ENCODE peak calls at places on chromosomes 12 and 14, in seven cellular contexts. One of them, this sample, is unnamed. For H3K4me1, the result is how much of the 10 kb centered on the place peaks cover.

GRCh38 chr14:83347874-83348273 is 1814.2 kb upstream of the SEL1L start:
- DNase-seq in cardiac muscle cell: no peak
- DNase-seq in upper lobe of right lung: no peak
- DNase-seq in heart left ventricle: no peak
- DNase-seq in CD4-positive, CD25-positive, alpha-beta regulatory T cell: no peak
- DNase-seq in kidney: no peak
- DNase-seq in fibroblast of lung: peak
- DNase-seq in this sample: no peak

GRCh38 chr12:95790912-95791849 is 617 bp upstream of the NTN4 start:
- DNase-seq in upper lobe of right lung: peak
- DNase-seq in heart left ventricle: peak
- DNase-seq in fibroblast of lung: peak
- DNase-seq in cardiac muscle cell: peak
- DNase-seq in kidney: peak
- DNase-seq in CD4-positive, CD25-positive, alpha-beta regulatory T cell: no peak
- DNase-seq in this sample: peak

GRCh38 chr12:16524378-16524777 is 81.6 kb downstream of the LMO3 start:
- DNase-seq in upper lobe of right lung: no peak
- DNase-seq in kidney: no peak
- DNase-seq in CD4-positive, CD25-positive, alpha-beta regulatory T cell: no peak
- DNase-seq in cardiac muscle cell: no peak
- DNase-seq in fibroblast of lung: no peak
- DNase-seq in heart left ventricle: no peak
- DNase-seq in this sample: no peak

GRCh38 chr12:76720068-76720467 is 43.8 kb upstream of the ZDHHC17 start:
- DNase-seq in kidney: no peak
- DNase-seq in heart left ventricle: no peak
- DNase-seq in CD4-positive, CD25-positive, alpha-beta regulatory T cell: no peak
- DNase-seq in upper lobe of right lung: no peak
- DNase-seq in fibroblast of lung: peak
- DNase-seq in cardiac muscle cell: no peak
- DNase-seq in this sample: no peak

GRCh38 chr12:124217508-124217981 is 77.3 kb upstream of the RFLNA start:
- DNase-seq in heart left ventricle: no peak
- DNase-seq in cardiac muscle cell: no peak
- DNase-seq in fibroblast of lung: peak
- DNase-seq in CD4-positive, CD25-positive, alpha-beta regulatory T cell: no peak
- DNase-seq in upper lobe of right lung: no peak
- DNase-seq in kidney: no peak
- DNase-seq in this sample: no peak

GRCh38 chr12:132161046-132161781 is 17.0 kb downstream of the NOC4L start:
- DNase-seq in CD4-positive, CD25-positive, alpha-beta regulatory T cell: no peak
- DNase-seq in fibroblast of lung: peak
- DNase-seq in heart left ventricle: no peak
- DNase-seq in upper lobe of right lung: peak
- DNase-seq in kidney: peak
- DNase-seq in cardiac muscle cell: peak
- DNase-seq in this sample: no peak

GRCh38 chr12:56081393-56082347 is 1.7 kb downstream of the ERBB3 start:
- DNase-seq in upper lobe of right lung: no peak
- DNase-seq in cardiac muscle cell: no peak
- DNase-seq in CD4-positive, CD25-positive, alpha-beta regulatory T cell: no peak
- DNase-seq in kidney: no peak
- DNase-seq in fibroblast of lung: no peak
- DNase-seq in heart left ventricle: no peak
- DNase-seq in this sample: no peak

GRCh38 chr12:56862264-56862663 is 71.9 kb downstream of the SDR9C7 start:
- DNase-seq in upper lobe of right lung: no peak
- DNase-seq in fibroblast of lung: no peak
- DNase-seq in CD4-positive, CD25-positive, alpha-beta regulatory T cell: no peak
- DNase-seq in cardiac muscle cell: no peak
- DNase-seq in kidney: no peak
- DNase-seq in heart left ventricle: no peak
- DNase-seq in this sample: no peak

DNA sequence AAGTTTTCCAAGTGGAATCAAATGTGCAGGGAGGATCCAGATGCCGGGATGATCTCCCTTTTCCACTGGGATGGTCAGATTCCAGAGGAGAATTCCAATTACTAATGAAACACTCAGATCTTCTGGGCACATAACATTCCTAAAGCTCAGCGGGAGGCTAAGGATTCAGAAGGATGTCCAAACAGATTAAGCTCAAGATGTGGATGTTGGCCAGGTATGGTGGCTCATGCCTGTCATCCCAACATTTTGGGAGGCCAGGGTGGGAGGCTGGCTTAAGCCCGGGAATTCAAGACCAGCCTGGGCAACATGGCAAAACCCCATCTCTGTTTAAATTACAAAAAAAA is 62.0 kb upstream of the PNMA1 start:
- DNase-seq in fibroblast of lung: peak
- DNase-seq in cardiac muscle cell: peak
- DNase-seq in heart left ventricle: no peak
- DNase-seq in CD4-positive, CD25-positive, alpha-beta regulatory T cell: no peak
- DNase-seq in kidney: no peak
- DNase-seq in upper lobe of right lung: no peak
- DNase-seq in this sample: no peak
- H3K27ac ChIP-seq in fibroblast of lung: no peak
- H3K27ac ChIP-seq in cardiac muscle cell: no peak
- H3K27ac ChIP-seq in heart left ventricle: no peak
- H3K27ac ChIP-seq in CD4-positive, CD25-positive, alpha-beta regulatory T cell: no peak
- H3K27ac ChIP-seq in kidney: peak
- H3K27ac ChIP-seq in upper lobe of right lung: no peak
- H3K27ac ChIP-seq in this sample: peak

DNA sequence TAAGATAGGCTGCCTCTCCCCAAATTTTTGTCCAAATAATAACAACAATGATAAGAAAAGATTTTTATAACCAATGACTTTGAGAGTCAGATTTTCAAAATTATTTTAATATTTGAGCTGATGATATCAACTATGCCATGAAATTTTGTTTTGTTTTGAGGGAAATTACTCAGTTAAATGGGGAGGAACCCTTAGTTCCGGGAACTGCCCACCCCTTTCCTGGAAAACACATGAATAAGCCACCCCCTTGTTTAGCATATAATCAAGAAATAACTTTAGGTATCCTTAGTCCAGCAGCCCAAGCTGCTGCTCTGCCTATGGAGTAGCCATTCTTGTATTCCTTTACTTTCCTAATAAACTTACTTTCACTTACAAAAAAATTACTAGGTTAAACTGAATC is 61.4 kb downstream of the HMGA2 start:
- DNase-seq in kidney: no peak
- DNase-seq in cardiac muscle cell: no peak
- DNase-seq in CD4-positive, CD25-positive, alpha-beta regulatory T cell: no peak
- DNase-seq in fibroblast of lung: no peak
- DNase-seq in heart left ventricle: no peak
- DNase-seq in upper lobe of right lung: no peak
- DNase-seq in this sample: no peak
- H3K4me1 ChIP-seq in kidney: under half
- H3K4me1 ChIP-seq in cardiac muscle cell: under half
- H3K4me1 ChIP-seq in CD4-positive, CD25-positive, alpha-beta regulatory T cell: under half
- H3K4me1 ChIP-seq in fibroblast of lung: under half
- H3K4me1 ChIP-seq in heart left ventricle: under half
- H3K4me1 ChIP-seq in upper lobe of right lung: under half
- H3K4me1 ChIP-seq in this sample: under half

GRCh38 chr14:64990291-64990690 is 3.6 kb downstream of the FNTB start:
- DNase-seq in upper lobe of right lung: no peak
- DNase-seq in cardiac muscle cell: no peak
- DNase-seq in fibroblast of lung: no peak
- DNase-seq in heart left ventricle: no peak
- DNase-seq in kidney: no peak
- DNase-seq in CD4-positive, CD25-positive, alpha-beta regulatory T cell: peak
- DNase-seq in this sample: peak
- H3K4me3 ChIP-seq in upper lobe of right lung: no peak
- H3K4me3 ChIP-seq in cardiac muscle cell: no peak
- H3K4me3 ChIP-seq in fibroblast of lung: no peak
- H3K4me3 ChIP-seq in heart left ventricle: no peak
- H3K4me3 ChIP-seq in kidney: no peak
- H3K4me3 ChIP-seq in CD4-positive, CD25-positive, alpha-beta regulatory T cell: peak
- H3K4me3 ChIP-seq in this sample: peak

GRCh38 chr12:2288471-2288870 is 235.7 kb downstream of the CACNA1C start:
- DNase-seq in fibroblast of lung: no peak
- DNase-seq in heart left ventricle: no peak
- DNase-seq in CD4-positive, CD25-positive, alpha-beta regulatory T cell: no peak
- DNase-seq in cardiac muscle cell: no peak
- DNase-seq in upper lobe of right lung: peak
- DNase-seq in kidney: no peak
- DNase-seq in this sample: no peak

GRCh38 chr12:2290091-2290490 is 237.3 kb downstream of the CACNA1C start:
- DNase-seq in upper lobe of right lung: no peak
- DNase-seq in kidney: no peak
- DNase-seq in CD4-positive, CD25-positive, alpha-beta regulatory T cell: no peak
- DNase-seq in heart left ventricle: no peak
- DNase-seq in fibroblast of lung: no peak
- DNase-seq in cardiac muscle cell: no peak
- DNase-seq in this sample: no peak

GRCh38 chr12:2288875-2289274 is 236.1 kb downstream of the CACNA1C start:
- DNase-seq in CD4-positive, CD25-positive, alpha-beta regulatory T cell: no peak
- DNase-seq in upper lobe of right lung: no peak
- DNase-seq in fibroblast of lung: no peak
- DNase-seq in cardiac muscle cell: no peak
- DNase-seq in kidney: no peak
- DNase-seq in heart left ventricle: no peak
- DNase-seq in this sample: no peak

GRCh38 chr12:2290516-2291065 is 237.8 kb downstream of the CACNA1C start:
- DNase-seq in fibroblast of lung: no peak
- DNase-seq in kidney: no peak
- DNase-seq in CD4-positive, CD25-positive, alpha-beta regulatory T cell: no peak
- DNase-seq in heart left ventricle: no peak
- DNase-seq in upper lobe of right lung: no peak
- DNase-seq in cardiac muscle cell: no peak
- DNase-seq in this sample: no peak

DNA sequence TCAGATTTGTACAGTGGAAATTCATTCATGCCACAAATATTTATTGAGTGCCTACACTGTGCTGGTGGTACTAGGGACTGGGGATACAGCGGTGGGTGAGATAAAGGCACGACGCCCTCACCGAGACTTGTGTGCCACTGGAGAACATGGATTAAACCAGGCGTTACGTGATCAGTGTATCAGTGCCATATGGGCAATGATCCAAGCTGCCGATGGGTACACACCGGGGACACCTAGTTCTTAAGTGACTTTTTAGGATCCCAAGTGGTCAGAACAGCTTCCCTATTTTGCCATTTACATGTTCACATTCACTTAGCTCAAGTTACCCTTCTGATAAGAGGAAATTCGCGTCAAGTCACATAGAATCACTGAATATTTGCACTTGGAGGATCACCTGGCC is 236.7 kb downstream of the CACNA1C start:
- DNase-seq in heart left ventricle: no peak
- DNase-seq in fibroblast of lung: no peak
- DNase-seq in CD4-positive, CD25-positive, alpha-beta regulatory T cell: no peak
- DNase-seq in kidney: no peak
- DNase-seq in upper lobe of right lung: no peak
- DNase-seq in cardiac muscle cell: no peak
- DNase-seq in this sample: no peak
- H3K27ac ChIP-seq in heart left ventricle: no peak
- H3K27ac ChIP-seq in fibroblast of lung: no peak
- H3K27ac ChIP-seq in CD4-positive, CD25-positive, alpha-beta regulatory T cell: no peak
- H3K27ac ChIP-seq in kidney: no peak
- H3K27ac ChIP-seq in upper lobe of right lung: no peak
- H3K27ac ChIP-seq in cardiac muscle cell: no peak
- H3K27ac ChIP-seq in this sample: no peak

GRCh38 chr12:6966351-6966750 is 4.1 kb downstream of the PHB2 start:
- DNase-seq in kidney: no peak
- DNase-seq in upper lobe of right lung: peak
- DNase-seq in CD4-positive, CD25-positive, alpha-beta regulatory T cell: no peak
- DNase-seq in fibroblast of lung: no peak
- DNase-seq in cardiac muscle cell: no peak
- DNase-seq in heart left ventricle: no peak
- DNase-seq in this sample: no peak

GRCh38 chr12:6964605-6965025 is 5.8 kb downstream of the PHB2 start:
- DNase-seq in cardiac muscle cell: no peak
- DNase-seq in heart left ventricle: no peak
- DNase-seq in CD4-positive, CD25-positive, alpha-beta regulatory T cell: no peak
- DNase-seq in kidney: no peak
- DNase-seq in fibroblast of lung: no peak
- DNase-seq in upper lobe of right lung: no peak
- DNase-seq in this sample: no peak

GRCh38 chr12:6965714-6966113 is 4.8 kb downstream of the PHB2 start:
- DNase-seq in cardiac muscle cell: no peak
- DNase-seq in CD4-positive, CD25-positive, alpha-beta regulatory T cell: no peak
- DNase-seq in fibroblast of lung: no peak
- DNase-seq in kidney: no peak
- DNase-seq in heart left ventricle: no peak
- DNase-seq in upper lobe of right lung: peak
- DNase-seq in this sample: no peak

GRCh38 chr12:6963741-6964446 is 6.6 kb downstream of the PHB2 start:
- DNase-seq in CD4-positive, CD25-positive, alpha-beta regulatory T cell: no peak
- DNase-seq in kidney: no peak
- DNase-seq in cardiac muscle cell: no peak
- DNase-seq in upper lobe of right lung: peak
- DNase-seq in heart left ventricle: no peak
- DNase-seq in fibroblast of lung: no peak
- DNase-seq in this sample: no peak

GRCh38 chr12:6965026-6965661 is 5.3 kb downstream of the PHB2 start:
- DNase-seq in cardiac muscle cell: peak
- DNase-seq in CD4-positive, CD25-positive, alpha-beta regulatory T cell: peak
- DNase-seq in fibroblast of lung: peak
- DNase-seq in upper lobe of right lung: peak
- DNase-seq in heart left ventricle: peak
- DNase-seq in kidney: peak
- DNase-seq in this sample: peak
- H3K4me1 ChIP-seq in cardiac muscle cell: under half
- H3K4me1 ChIP-seq in CD4-positive, CD25-positive, alpha-beta regulatory T cell: half or more
- H3K4me1 ChIP-seq in fibroblast of lung: under half
- H3K4me1 ChIP-seq in upper lobe of right lung: under half
- H3K4me1 ChIP-seq in heart left ventricle: under half
- H3K4me1 ChIP-seq in kidney: under half
- H3K4me1 ChIP-seq in this sample: half or more